ENCODE peak calls at places on chromosomes 3 and 15, in seven cellular contexts. C is K562, M is endothelial cell of umbilical vein, A is GM12891, Z is body of pancreas, K is IMR-90, I is upper lobe of left lung. V is an unnamed sample.

GRCh38 chr3:143010024-143010423 is 8.7 kb downstream of the U2SURP start:
- DNase-seq in Z (no peak), M (no peak), K (peak), I (no peak), A (no peak), C (no peak), V (no peak)

GRCh38 chr3:113885050-113885449 is 46.5 kb downstream of the GRAMD1C start:
- DNase-seq in M (no peak), A (no peak), I (no peak), Z (no peak), K (no peak), C (no peak), V (no peak)

GRCh38 chr15:70410371-70410975 is 312.8 kb upstream of the TLE3 start:
- DNase-seq in Z (no peak), K (no peak), A (no peak), M (no peak), C (no peak), I (no peak), V (no peak)

GRCh38 chr3:126300761-126301481 is 56.3 kb downstream of the KLF15 start:
- DNase-seq in C (no peak), Z (peak), A (no peak), I (peak), M (no peak), K (no peak), V (no peak)

GRCh38 chr3:57893668-57894067 is 114.6 kb upstream of the FLNB start:
- DNase-seq in I (no peak), K (no peak), C (no peak), A (no peak), M (no peak), Z (no peak), V (no peak)

GRCh38 chr15:74785716-74786032 is 3.8 kb downstream of the CSK start:
- DNase-seq in I (no peak), Z (no peak), M (no peak), A (no peak), C (no peak), K (no peak), V (no peak)

GRCh38 chr3:31041161-31041978 is 146.9 kb upstream of the GADL1 start:
- DNase-seq in C (no peak), K (peak), Z (no peak), A (no peak), M (peak), I (no peak), V (no peak)

GRCh38 chr15:89143503-89144162 is 55.4 kb downstream of the ABHD2 start:
- DNase-seq in M (peak), C (no peak), A (no peak), K (peak), I (no peak), Z (no peak), V (no peak)

GRCh38 chr3:148079370-148079769 is 618.3 kb upstream of the AGTR1 start:
- DNase-seq in Z (no peak), C (no peak), M (no peak), I (no peak), A (no peak), K (no peak), V (no peak)

GRCh38 chr3:69411331-69411730 is 25.4 kb upstream of the FRMD4B start:
- DNase-seq in Z (no peak), I (no peak), K (peak), M (peak), C (no peak), A (no peak), V (no peak)

GRCh38 chr3:81554805-81555204 is 206.6 kb downstream of the GBE1 start:
- DNase-seq in I (no peak), C (no peak), Z (no peak), M (peak), A (no peak), K (peak), V (no peak)

GRCh38 chr3:43584043-43584826 is 37.6 kb downstream of the ANO10 start:
- DNase-seq in I (no peak), A (no peak), M (peak), C (peak), K (peak), Z (no peak), V (peak)

GRCh38 chr3:105140899-105141367 is 225.8 kb upstream of the ALCAM start:
- DNase-seq in C (no peak), M (peak), I (no peak), A (no peak), K (peak), Z (no peak), V (no peak)

GRCh38 chr3:77320514-77320913 is 280.6 kb downstream of the ROBO2 start:
- DNase-seq in Z (no peak), C (peak), I (no peak), M (peak), K (peak), A (no peak), V (peak)

GRCh38 chr15:80183886-80184285 is 31.1 kb downstream of the FAH start:
- DNase-seq in A (no peak), I (no peak), C (peak), K (peak), Z (no peak), M (no peak), V (peak)

GRCh38 chr3:119580148-119580760 is 962 bp downstream of the ADPRH start:
- DNase-seq in I (peak), Z (peak), M (no peak), C (no peak), K (no peak), A (peak), V (no peak)

GRCh38 chr15:88649286-88649733 is 10.5 kb downstream of the ISG20 start:
- DNase-seq in C (no peak), A (peak), Z (no peak), I (peak), M (peak), K (peak), V (no peak)

GRCh38 chr3:136621628-136622027 is 130.6 kb downstream of the STAG1 start:
- DNase-seq in C (no peak), K (peak), Z (no peak), I (no peak), A (no peak), M (no peak), V (no peak)

GRCh38 chr3:14684447-14684846 is 9.5 kb downstream of the C3orf20 start:
- DNase-seq in K (no peak), M (no peak), I (no peak), Z (no peak), A (no peak), C (no peak), V (no peak)

GRCh38 chr15:39785806-39786205 is 3.2 kb upstream of the FSIP1 start:
- DNase-seq in K (no peak), C (no peak), I (no peak), Z (no peak), M (no peak), A (no peak), V (no peak)

GRCh38 chr15:39784638-39785037 is 2.0 kb upstream of the FSIP1 start:
- DNase-seq in A (no peak), K (no peak), I (no peak), M (no peak), Z (no peak), C (no peak), V (no peak)

GRCh38 chr15:39784125-39784524 is 1.5 kb upstream of the FSIP1 start:
- DNase-seq in A (no peak), Z (no peak), K (peak), C (no peak), I (no peak), M (peak), V (peak)

GRCh38 chr15:39786444-39787056 is 3.9 kb upstream of the FSIP1 start:
- DNase-seq in C (peak), Z (no peak), A (no peak), I (no peak), K (peak), M (peak), V (peak)

GRCh38 chr15:39785139-39785538 is 2.5 kb upstream of the FSIP1 start:
- DNase-seq in I (no peak), K (no peak), A (no peak), M (peak), Z (peak), C (no peak), V (no peak)
- TF ChIP-seq POLR2A in I (no peak), K (no peak), A (no peak), M (no peak), Z (no peak), C (no peak), V (no peak)

GRCh38 chr15:85581495-85581894 is 201.1 kb downstream of the AKAP13 start:
- DNase-seq in K (no peak), A (no peak), Z (peak), C (no peak), I (peak), M (no peak), V (peak)
- TF ChIP-seq POLR2A in K (no peak), A (no peak), Z (no peak), C (no peak), I (no peak), M (no peak), V (no peak)

GRCh38 chr3:9399746-9400145 is 2.3 kb downstream of the SETD5 start:
- DNase-seq in A (no peak), K (peak), Z (peak), M (peak), I (peak), C (peak), V (peak)

GRCh38 chr3:9396632-9397330 is 634 bp upstream of the SETD5 start:
- DNase-seq in C (peak), I (peak), A (peak), Z (peak), K (peak), M (peak), V (peak)

GRCh38 chr3:9398715-9399708 is 1.6 kb downstream of the SETD5 start:
- DNase-seq in K (peak), A (no peak), M (peak), Z (peak), I (peak), C (peak), V (peak)

GRCh38 chr3:9397331-9397910 is at the start of gene SETD5:
- DNase-seq in K (peak), Z (peak), I (peak), A (peak), M (peak), C (peak), V (peak)

DNA sequence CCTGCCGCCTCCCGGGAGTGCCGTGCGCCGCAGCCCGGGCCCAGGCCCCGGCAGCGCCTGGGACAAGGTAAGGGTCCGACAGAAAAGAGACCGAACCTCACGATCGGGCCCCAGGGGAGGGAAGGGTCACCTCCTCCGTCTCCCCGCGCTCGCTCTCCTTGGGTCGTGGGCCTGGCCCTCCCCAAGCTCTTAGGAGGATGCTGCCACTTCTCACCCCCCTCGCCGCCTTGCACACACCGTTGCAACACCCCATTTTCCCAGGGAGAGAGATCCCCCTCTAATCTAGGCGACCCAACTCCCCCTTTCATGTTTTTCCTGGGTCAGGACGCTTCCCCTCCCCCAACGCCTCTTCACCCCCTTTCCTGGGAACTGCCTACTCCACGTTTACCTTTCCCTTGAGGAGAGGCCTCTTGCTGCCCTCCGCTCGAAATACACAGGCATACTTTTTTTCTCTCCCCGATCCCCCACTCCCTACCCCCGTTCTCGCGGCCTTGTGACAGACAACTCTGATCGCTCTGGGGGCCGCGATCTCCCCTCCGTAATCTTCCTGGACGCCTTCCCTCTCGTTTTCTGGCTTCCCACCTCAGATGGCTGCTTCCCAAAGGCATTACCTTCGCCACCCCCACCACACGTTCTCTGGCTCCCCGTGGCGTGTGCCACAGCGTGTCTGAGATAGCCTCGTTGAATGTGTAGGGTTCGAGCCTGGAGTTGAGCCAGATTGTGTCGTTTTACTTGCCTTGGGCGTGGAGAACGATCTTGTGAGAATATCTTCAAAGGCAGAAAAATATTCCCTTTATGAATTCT is 698 bp downstream of the SETD5 start:
- DNase-seq in I (peak), Z (peak), K (peak), C (peak), A (no peak), M (no peak), V (peak)
- TF ChIP-seq POLR2A in I (no peak), Z (peak), K (no peak), C (peak), A (no peak), M (no peak), V (peak)

GRCh38 chr3:37243811-37244748 is 69.7 kb upstream of the LRRFIP2 start:
- DNase-seq in I (peak), C (peak), K (peak), M (peak), A (peak), Z (peak), V (peak)
- TF ChIP-seq POLR2A in I (peak), C (no peak), K (peak), M (no peak), A (no peak), Z (peak), V (no peak)

DNA sequence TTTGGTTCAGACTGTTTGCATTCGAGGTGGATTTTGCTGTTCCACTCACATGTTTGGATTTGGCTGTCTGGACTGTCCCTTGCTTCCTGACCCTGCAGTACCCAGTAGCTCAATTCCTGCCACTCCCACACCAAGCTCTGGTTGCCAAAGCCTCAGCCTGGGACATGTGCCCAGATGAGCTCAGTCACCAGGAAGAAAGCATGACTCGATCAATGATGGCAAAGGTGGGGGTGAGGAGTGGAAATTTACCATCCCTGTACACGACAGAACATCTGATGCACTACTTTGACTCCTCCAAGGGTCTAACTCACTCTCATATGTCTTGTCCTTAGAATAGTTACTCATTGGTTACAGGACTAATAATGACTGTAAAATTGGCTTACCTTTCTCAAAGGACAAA is 45.2 kb downstream of the ZNF385D start:
- DNase-seq in I (no peak), C (no peak), K (peak), M (no peak), A (no peak), Z (peak), V (no peak)
- TF ChIP-seq POLR2A in I (no peak), C (no peak), K (no peak), M (no peak), A (no peak), Z (no peak), V (no peak)

GRCh38 chr3:51943451-51944391 is 1.6 kb downstream of the PARP3 start:
- DNase-seq in M (no peak), C (no peak), K (no peak), Z (no peak), I (no peak), A (no peak), V (no peak)

GRCh38 chr3:51944541-51945021 is 2.4 kb downstream of the PARP3 start:
- DNase-seq in M (no peak), Z (no peak), A (no peak), I (no peak), C (no peak), K (no peak), V (no peak)

GRCh38 chr3:51941798-51942602 is at the start of the genes PARP3 and RRP9:
- DNase-seq in A (peak), I (peak), Z (peak), K (peak), C (peak), M (peak), V (peak)

GRCh38 chr3:51941447-51941797 is 282 bp downstream of the RRP9 start:
- DNase-seq in K (no peak), M (no peak), I (no peak), C (no peak), A (no peak), Z (no peak), V (no peak)

DNA sequence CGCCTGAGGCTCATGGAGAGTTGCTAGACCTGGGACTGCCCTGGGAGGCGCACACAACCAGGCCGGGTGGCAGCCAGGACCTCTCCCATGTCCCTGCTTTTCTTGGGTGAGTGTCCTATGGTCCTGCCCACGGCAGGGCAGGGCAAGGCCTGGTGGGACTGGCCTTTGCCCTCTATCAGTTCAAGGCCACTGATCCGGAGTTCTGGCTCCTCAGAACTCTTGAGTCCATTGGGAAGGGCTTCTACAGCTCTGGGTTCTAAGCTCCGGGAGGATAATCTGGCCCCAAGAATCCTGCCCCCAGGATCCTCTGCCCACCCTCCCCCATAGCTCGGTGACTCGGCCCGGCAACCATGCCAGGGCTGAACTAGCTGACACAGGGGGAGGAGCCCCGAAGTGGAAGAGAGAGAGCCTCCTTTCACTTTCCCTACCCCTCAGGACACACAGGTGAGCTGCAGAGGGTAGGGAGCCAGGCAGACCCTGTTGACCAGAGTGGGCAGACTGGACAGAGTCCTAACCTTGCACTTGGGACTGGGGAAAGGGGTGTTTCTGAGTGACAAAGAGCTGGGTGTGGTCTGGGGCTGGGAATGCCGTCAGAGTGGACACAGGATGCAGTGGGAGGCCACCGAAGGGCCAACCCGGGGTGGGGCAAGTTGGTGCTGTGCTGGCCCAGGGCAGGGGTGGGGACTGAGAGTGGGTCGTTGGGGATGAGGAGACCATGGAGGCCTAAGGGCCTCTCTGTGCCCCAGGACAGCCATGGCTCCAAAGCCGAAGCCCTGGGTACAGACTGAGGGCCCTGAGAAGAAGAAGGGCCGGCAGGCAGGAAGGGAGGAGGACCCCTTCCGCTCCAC is 664 bp downstream of the PARP3 start:
- DNase-seq in K (peak), M (peak), Z (peak), C (peak), A (peak), I (peak), V (peak)
- TF ChIP-seq POLR2A in K (no peak), M (no peak), Z (no peak), C (no peak), A (peak), I (no peak), V (no peak)

V was measured in erythroblast.